ENCODE peak calls at places on chromosomes 11 and 22, in ten cellular contexts. One of them, this sample, is unnamed.

GRCh38 chr11:77069336-77069968 is 2.7 kb downstream of the CAPN5 start:
- DNase-seq in AG04450: no peak
- DNase-seq in stimulated activated CD4-positive, alpha-beta T cell treated with anti-CD3 and anti-CD28 coated beads, Interleukin-2, amount 100 ng/mL, for 48 hours: no peak
- DNase-seq in left colon: peak
- DNase-seq in mesothelial cell of epicardium: no peak
- DNase-seq in hippocampal formation: no peak
- DNase-seq in NCI-H1436: peak
- DNase-seq in ecto neural progenitor cell: peak
- DNase-seq in skeletal muscle cell: no peak
- DNase-seq in activated naive CD4-positive, alpha-beta T cell treated with Interleukin-2 at 50 U/mL for 16 hours: no peak
- DNase-seq in this sample: no peak

GRCh38 chr11:9922806-9923205 is 258.9 kb downstream of the SWAP70 start:
- DNase-seq in AG04450: no peak
- DNase-seq in stimulated activated CD4-positive, alpha-beta T cell treated with anti-CD3 and anti-CD28 coated beads, Interleukin-2, amount 100 ng/mL, for 48 hours: no peak
- DNase-seq in left colon: no peak
- DNase-seq in mesothelial cell of epicardium: no peak
- DNase-seq in hippocampal formation: peak
- DNase-seq in NCI-H1436: no peak
- DNase-seq in ecto neural progenitor cell: peak
- DNase-seq in skeletal muscle cell: no peak
- DNase-seq in activated naive CD4-positive, alpha-beta T cell treated with Interleukin-2 at 50 U/mL for 16 hours: no peak
- DNase-seq in this sample: no peak

GRCh38 chr11:12043959-12044772 is 35.7 kb upstream of the DKK3 start:
- DNase-seq in AG04450: peak
- DNase-seq in stimulated activated CD4-positive, alpha-beta T cell treated with anti-CD3 and anti-CD28 coated beads, Interleukin-2, amount 100 ng/mL, for 48 hours: peak
- DNase-seq in left colon: peak
- DNase-seq in mesothelial cell of epicardium: peak
- DNase-seq in hippocampal formation: peak
- DNase-seq in NCI-H1436: peak
- DNase-seq in ecto neural progenitor cell: peak
- DNase-seq in skeletal muscle cell: peak
- DNase-seq in activated naive CD4-positive, alpha-beta T cell treated with Interleukin-2 at 50 U/mL for 16 hours: peak
- DNase-seq in this sample: peak

GRCh38 chr11:26323837-26324236 is 8.1 kb upstream of the ANO3 start:
- DNase-seq in AG04450: no peak
- DNase-seq in stimulated activated CD4-positive, alpha-beta T cell treated with anti-CD3 and anti-CD28 coated beads, Interleukin-2, amount 100 ng/mL, for 48 hours: no peak
- DNase-seq in left colon: no peak
- DNase-seq in mesothelial cell of epicardium: no peak
- DNase-seq in hippocampal formation: no peak
- DNase-seq in NCI-H1436: no peak
- DNase-seq in ecto neural progenitor cell: no peak
- DNase-seq in skeletal muscle cell: no peak
- DNase-seq in activated naive CD4-positive, alpha-beta T cell treated with Interleukin-2 at 50 U/mL for 16 hours: no peak
- DNase-seq in this sample: no peak

GRCh38 chr11:26231252-26231661 is 100.7 kb upstream of the ANO3 start:
- DNase-seq in AG04450: peak
- DNase-seq in stimulated activated CD4-positive, alpha-beta T cell treated with anti-CD3 and anti-CD28 coated beads, Interleukin-2, amount 100 ng/mL, for 48 hours: no peak
- DNase-seq in left colon: no peak
- DNase-seq in mesothelial cell of epicardium: no peak
- DNase-seq in hippocampal formation: no peak
- DNase-seq in NCI-H1436: no peak
- DNase-seq in ecto neural progenitor cell: no peak
- DNase-seq in skeletal muscle cell: peak
- DNase-seq in activated naive CD4-positive, alpha-beta T cell treated with Interleukin-2 at 50 U/mL for 16 hours: no peak
- DNase-seq in this sample: no peak

GRCh38 chr11:16091862-16092261 is 264.5 kb downstream of the SOX6 start:
- DNase-seq in AG04450: no peak
- DNase-seq in stimulated activated CD4-positive, alpha-beta T cell treated with anti-CD3 and anti-CD28 coated beads, Interleukin-2, amount 100 ng/mL, for 48 hours: no peak
- DNase-seq in left colon: no peak
- DNase-seq in mesothelial cell of epicardium: no peak
- DNase-seq in hippocampal formation: no peak
- DNase-seq in NCI-H1436: no peak
- DNase-seq in ecto neural progenitor cell: no peak
- DNase-seq in skeletal muscle cell: no peak
- DNase-seq in activated naive CD4-positive, alpha-beta T cell treated with Interleukin-2 at 50 U/mL for 16 hours: no peak
- DNase-seq in this sample: no peak

GRCh38 chr11:85844439-85845051 is 10.6 kb upstream of the CCDC83 start:
- DNase-seq in AG04450: no peak
- DNase-seq in stimulated activated CD4-positive, alpha-beta T cell treated with anti-CD3 and anti-CD28 coated beads, Interleukin-2, amount 100 ng/mL, for 48 hours: no peak
- DNase-seq in left colon: no peak
- DNase-seq in mesothelial cell of epicardium: no peak
- DNase-seq in hippocampal formation: no peak
- DNase-seq in NCI-H1436: no peak
- DNase-seq in ecto neural progenitor cell: no peak
- DNase-seq in skeletal muscle cell: no peak
- DNase-seq in activated naive CD4-positive, alpha-beta T cell treated with Interleukin-2 at 50 U/mL for 16 hours: no peak
- DNase-seq in this sample: no peak

GRCh38 chr22:20857838-20858614 is 585 bp downstream of the PI4KA start:
- DNase-seq in AG04450: peak
- DNase-seq in stimulated activated CD4-positive, alpha-beta T cell treated with anti-CD3 and anti-CD28 coated beads, Interleukin-2, amount 100 ng/mL, for 48 hours: peak
- DNase-seq in left colon: peak
- DNase-seq in mesothelial cell of epicardium: peak
- DNase-seq in hippocampal formation: peak
- DNase-seq in NCI-H1436: peak
- DNase-seq in ecto neural progenitor cell: peak
- DNase-seq in skeletal muscle cell: peak
- DNase-seq in activated naive CD4-positive, alpha-beta T cell treated with Interleukin-2 at 50 U/mL for 16 hours: peak
- DNase-seq in this sample: peak

GRCh38 chr11:3781423-3781822 is 15.9 kb downstream of the NUP98 start:
- DNase-seq in AG04450: no peak
- DNase-seq in stimulated activated CD4-positive, alpha-beta T cell treated with anti-CD3 and anti-CD28 coated beads, Interleukin-2, amount 100 ng/mL, for 48 hours: no peak
- DNase-seq in left colon: no peak
- DNase-seq in mesothelial cell of epicardium: no peak
- DNase-seq in hippocampal formation: no peak
- DNase-seq in NCI-H1436: no peak
- DNase-seq in ecto neural progenitor cell: no peak
- DNase-seq in skeletal muscle cell: no peak
- DNase-seq in activated naive CD4-positive, alpha-beta T cell treated with Interleukin-2 at 50 U/mL for 16 hours: no peak
- DNase-seq in this sample: no peak

GRCh38 chr11:3609416-3610265 is 32.2 kb downstream of the ART5 start:
- DNase-seq in AG04450: no peak
- DNase-seq in stimulated activated CD4-positive, alpha-beta T cell treated with anti-CD3 and anti-CD28 coated beads, Interleukin-2, amount 100 ng/mL, for 48 hours: peak
- DNase-seq in left colon: no peak
- DNase-seq in mesothelial cell of epicardium: no peak
- DNase-seq in hippocampal formation: no peak
- DNase-seq in NCI-H1436: no peak
- DNase-seq in ecto neural progenitor cell: no peak
- DNase-seq in skeletal muscle cell: peak
- DNase-seq in activated naive CD4-positive, alpha-beta T cell treated with Interleukin-2 at 50 U/mL for 16 hours: peak
- DNase-seq in this sample: no peak

GRCh38 chr11:118634435-118635236 is 27.2 kb downstream of the PHLDB1 start:
- DNase-seq in AG04450: no peak
- DNase-seq in stimulated activated CD4-positive, alpha-beta T cell treated with anti-CD3 and anti-CD28 coated beads, Interleukin-2, amount 100 ng/mL, for 48 hours: no peak
- DNase-seq in left colon: peak
- DNase-seq in mesothelial cell of epicardium: peak
- DNase-seq in hippocampal formation: no peak
- DNase-seq in NCI-H1436: peak
- DNase-seq in ecto neural progenitor cell: peak
- DNase-seq in skeletal muscle cell: no peak
- DNase-seq in activated naive CD4-positive, alpha-beta T cell treated with Interleukin-2 at 50 U/mL for 16 hours: peak
- DNase-seq in this sample: no peak

GRCh38 chr22:44685384-44686056 is 16.5 kb upstream of the PRR5 start:
- DNase-seq in AG04450: no peak
- DNase-seq in stimulated activated CD4-positive, alpha-beta T cell treated with anti-CD3 and anti-CD28 coated beads, Interleukin-2, amount 100 ng/mL, for 48 hours: peak
- DNase-seq in left colon: peak
- DNase-seq in mesothelial cell of epicardium: no peak
- DNase-seq in hippocampal formation: no peak
- DNase-seq in NCI-H1436: peak
- DNase-seq in ecto neural progenitor cell: peak
- DNase-seq in skeletal muscle cell: no peak
- DNase-seq in activated naive CD4-positive, alpha-beta T cell treated with Interleukin-2 at 50 U/mL for 16 hours: peak
- DNase-seq in this sample: no peak

GRCh38 chr22:49683032-49683431 is 144.6 kb downstream of the BRD1 start:
- DNase-seq in AG04450: no peak
- DNase-seq in stimulated activated CD4-positive, alpha-beta T cell treated with anti-CD3 and anti-CD28 coated beads, Interleukin-2, amount 100 ng/mL, for 48 hours: no peak
- DNase-seq in left colon: no peak
- DNase-seq in mesothelial cell of epicardium: no peak
- DNase-seq in hippocampal formation: no peak
- DNase-seq in NCI-H1436: no peak
- DNase-seq in ecto neural progenitor cell: no peak
- DNase-seq in skeletal muscle cell: no peak
- DNase-seq in activated naive CD4-positive, alpha-beta T cell treated with Interleukin-2 at 50 U/mL for 16 hours: no peak
- DNase-seq in this sample: no peak

GRCh38 chr11:120068114-120068573 is 69.8 kb downstream of the TRIM29 start:
- DNase-seq in AG04450: peak
- DNase-seq in stimulated activated CD4-positive, alpha-beta T cell treated with anti-CD3 and anti-CD28 coated beads, Interleukin-2, amount 100 ng/mL, for 48 hours: no peak
- DNase-seq in left colon: no peak
- DNase-seq in mesothelial cell of epicardium: no peak
- DNase-seq in hippocampal formation: no peak
- DNase-seq in NCI-H1436: no peak
- DNase-seq in ecto neural progenitor cell: peak
- DNase-seq in skeletal muscle cell: no peak
- DNase-seq in activated naive CD4-positive, alpha-beta T cell treated with Interleukin-2 at 50 U/mL for 16 hours: no peak
- DNase-seq in this sample: no peak

GRCh38 chr22:24391836-24392217 is 35.6 kb upstream of the ADORA2A start:
- DNase-seq in AG04450: peak
- DNase-seq in stimulated activated CD4-positive, alpha-beta T cell treated with anti-CD3 and anti-CD28 coated beads, Interleukin-2, amount 100 ng/mL, for 48 hours: no peak
- DNase-seq in left colon: no peak
- DNase-seq in mesothelial cell of epicardium: no peak
- DNase-seq in hippocampal formation: no peak
- DNase-seq in NCI-H1436: no peak
- DNase-seq in ecto neural progenitor cell: no peak
- DNase-seq in skeletal muscle cell: no peak
- DNase-seq in activated naive CD4-positive, alpha-beta T cell treated with Interleukin-2 at 50 U/mL for 16 hours: no peak
- DNase-seq in this sample: no peak

GRCh38 chr11:122672892-122673291 is 17.4 kb downstream of the UBASH3B start:
- DNase-seq in AG04450: no peak
- DNase-seq in stimulated activated CD4-positive, alpha-beta T cell treated with anti-CD3 and anti-CD28 coated beads, Interleukin-2, amount 100 ng/mL, for 48 hours: no peak
- DNase-seq in left colon: peak
- DNase-seq in mesothelial cell of epicardium: no peak
- DNase-seq in hippocampal formation: no peak
- DNase-seq in NCI-H1436: no peak
- DNase-seq in ecto neural progenitor cell: no peak
- DNase-seq in skeletal muscle cell: peak
- DNase-seq in activated naive CD4-positive, alpha-beta T cell treated with Interleukin-2 at 50 U/mL for 16 hours: no peak
- DNase-seq in this sample: no peak

GRCh38 chr22:41840216-41840615 is 7.3 kb downstream of the SREBF2 start:
- DNase-seq in AG04450: no peak
- DNase-seq in stimulated activated CD4-positive, alpha-beta T cell treated with anti-CD3 and anti-CD28 coated beads, Interleukin-2, amount 100 ng/mL, for 48 hours: no peak
- DNase-seq in left colon: no peak
- DNase-seq in mesothelial cell of epicardium: no peak
- DNase-seq in hippocampal formation: no peak
- DNase-seq in NCI-H1436: no peak
- DNase-seq in ecto neural progenitor cell: no peak
- DNase-seq in skeletal muscle cell: no peak
- DNase-seq in activated naive CD4-positive, alpha-beta T cell treated with Interleukin-2 at 50 U/mL for 16 hours: no peak
- DNase-seq in this sample: no peak

GRCh38 chr22:42366815-42367581 is 65.2 kb downstream of the NFAM1 start:
- DNase-seq in AG04450: no peak
- DNase-seq in stimulated activated CD4-positive, alpha-beta T cell treated with anti-CD3 and anti-CD28 coated beads, Interleukin-2, amount 100 ng/mL, for 48 hours: no peak
- DNase-seq in left colon: peak
- DNase-seq in mesothelial cell of epicardium: no peak
- DNase-seq in hippocampal formation: peak
- DNase-seq in NCI-H1436: no peak
- DNase-seq in ecto neural progenitor cell: no peak
- DNase-seq in skeletal muscle cell: no peak
- DNase-seq in activated naive CD4-positive, alpha-beta T cell treated with Interleukin-2 at 50 U/mL for 16 hours: no peak
- DNase-seq in this sample: no peak

This sample was measured in thoracic aorta.